ENCODE peak calls at places on chromosomes 7 and 10, in ten cellular contexts. One of them, this sample, is unnamed.

GRCh38 chr10:63110940-63111339 is 22.2 kb upstream of the NRBF2 start:
- DNase-seq in neuronal stem cell: no peak
- DNase-seq in AG04450: no peak
- DNase-seq in uterus: no peak
- DNase-seq in naive thymus-derived CD4-positive, alpha-beta T cell: no peak
- DNase-seq in cardiac muscle cell: no peak
- DNase-seq in left ventricle myocardium inferior: no peak
- DNase-seq in fibroblast of pulmonary artery: no peak
- DNase-seq in CD8-positive, alpha-beta T cell: no peak
- DNase-seq in right lobe of liver: no peak
- DNase-seq in this sample: no peak

GRCh38 chr10:24722676-24723385 is 856 bp downstream of the ARHGAP21 start:
- DNase-seq in AG04450: no peak
- DNase-seq in cardiac muscle cell: peak; percentile 85
- DNase-seq in right lobe of liver: peak; percentile 71
- DNase-seq in CD8-positive, alpha-beta T cell: peak; percentile 48
- DNase-seq in left ventricle myocardium inferior: peak; percentile 76
- DNase-seq in naive thymus-derived CD4-positive, alpha-beta T cell: peak; percentile 51
- DNase-seq in uterus: peak; percentile 34
- DNase-seq in fibroblast of pulmonary artery: peak; percentile 57
- DNase-seq in neuronal stem cell: peak; percentile 60
- DNase-seq in this sample: peak; percentile 54

GRCh38 chr10:27022048-27022447 is 78.2 kb downstream of the ANKRD26 start:
- DNase-seq in right lobe of liver: no peak
- DNase-seq in left ventricle myocardium inferior: no peak
- DNase-seq in cardiac muscle cell: no peak
- DNase-seq in uterus: no peak
- DNase-seq in naive thymus-derived CD4-positive, alpha-beta T cell: no peak
- DNase-seq in neuronal stem cell: no peak
- DNase-seq in CD8-positive, alpha-beta T cell: no peak
- DNase-seq in fibroblast of pulmonary artery: no peak
- DNase-seq in AG04450: no peak
- DNase-seq in this sample: no peak

GRCh38 chr10:3757250-3757637 is 27.8 kb downstream of the KLF6 start:
- DNase-seq in neuronal stem cell: no peak
- DNase-seq in uterus: no peak
- DNase-seq in CD8-positive, alpha-beta T cell: no peak
- DNase-seq in left ventricle myocardium inferior: no peak
- DNase-seq in naive thymus-derived CD4-positive, alpha-beta T cell: no peak
- DNase-seq in AG04450: no peak
- DNase-seq in fibroblast of pulmonary artery: no peak
- DNase-seq in cardiac muscle cell: no peak
- DNase-seq in right lobe of liver: peak; percentile 16
- DNase-seq in this sample: no peak

GRCh38 chr10:105950410-105950809 is 1214.1 kb downstream of the SORCS1 start:
- DNase-seq in uterus: no peak
- DNase-seq in cardiac muscle cell: peak; percentile 69
- DNase-seq in right lobe of liver: peak; percentile 64
- DNase-seq in neuronal stem cell: peak; percentile 38
- DNase-seq in fibroblast of pulmonary artery: peak; percentile 71
- DNase-seq in left ventricle myocardium inferior: peak; percentile 22
- DNase-seq in naive thymus-derived CD4-positive, alpha-beta T cell: peak; percentile 5
- DNase-seq in CD8-positive, alpha-beta T cell: no peak
- DNase-seq in AG04450: no peak
- DNase-seq in this sample: peak; percentile 77

GRCh38 chr10:71077143-71077581 is 135.2 kb upstream of the UNC5B start:
- DNase-seq in naive thymus-derived CD4-positive, alpha-beta T cell: no peak
- DNase-seq in CD8-positive, alpha-beta T cell: no peak
- DNase-seq in uterus: no peak
- DNase-seq in right lobe of liver: peak; percentile 37
- DNase-seq in fibroblast of pulmonary artery: no peak
- DNase-seq in cardiac muscle cell: no peak
- DNase-seq in AG04450: no peak
- DNase-seq in left ventricle myocardium inferior: no peak
- DNase-seq in neuronal stem cell: no peak
- DNase-seq in this sample: peak; percentile 5

GRCh38 chr7:30708983-30709382 is 26.7 kb upstream of the CRHR2 start:
- DNase-seq in left ventricle myocardium inferior: peak; percentile 56
- DNase-seq in fibroblast of pulmonary artery: peak; percentile 29
- DNase-seq in CD8-positive, alpha-beta T cell: no peak
- DNase-seq in uterus: peak; percentile 38
- DNase-seq in cardiac muscle cell: no peak
- DNase-seq in naive thymus-derived CD4-positive, alpha-beta T cell: no peak
- DNase-seq in neuronal stem cell: no peak
- DNase-seq in AG04450: no peak
- DNase-seq in right lobe of liver: no peak
- DNase-seq in this sample: no peak

GRCh38 chr7:128113839-128114238 is 82.6 kb upstream of the LRRC4 start:
- DNase-seq in fibroblast of pulmonary artery: no peak
- DNase-seq in left ventricle myocardium inferior: no peak
- DNase-seq in cardiac muscle cell: no peak
- DNase-seq in AG04450: no peak
- DNase-seq in right lobe of liver: no peak
- DNase-seq in neuronal stem cell: no peak
- DNase-seq in CD8-positive, alpha-beta T cell: no peak
- DNase-seq in naive thymus-derived CD4-positive, alpha-beta T cell: no peak
- DNase-seq in uterus: no peak
- DNase-seq in this sample: no peak

GRCh38 chr7:155809947-155810606 is 2.2 kb downstream of the SHH start:
- DNase-seq in AG04450: no peak
- DNase-seq in fibroblast of pulmonary artery: no peak
- DNase-seq in uterus: no peak
- DNase-seq in right lobe of liver: no peak
- DNase-seq in neuronal stem cell: no peak
- DNase-seq in naive thymus-derived CD4-positive, alpha-beta T cell: no peak
- DNase-seq in CD8-positive, alpha-beta T cell: no peak
- DNase-seq in cardiac muscle cell: no peak
- DNase-seq in left ventricle myocardium inferior: no peak
- DNase-seq in this sample: no peak

GRCh38 chr7:69967699-69968450 is 369.6 kb downstream of the AUTS2 start:
- DNase-seq in fibroblast of pulmonary artery: peak; percentile 3
- DNase-seq in left ventricle myocardium inferior: no peak
- DNase-seq in right lobe of liver: no peak
- DNase-seq in naive thymus-derived CD4-positive, alpha-beta T cell: no peak
- DNase-seq in neuronal stem cell: no peak
- DNase-seq in AG04450: no peak
- DNase-seq in CD8-positive, alpha-beta T cell: no peak
- DNase-seq in cardiac muscle cell: peak; percentile 28
- DNase-seq in uterus: no peak
- DNase-seq in this sample: no peak

GRCh38 chr7:99737726-99738125 is 2.7 kb upstream of the CYP3A7 start:
- DNase-seq in naive thymus-derived CD4-positive, alpha-beta T cell: no peak
- DNase-seq in cardiac muscle cell: no peak
- DNase-seq in AG04450: no peak
- DNase-seq in uterus: no peak
- DNase-seq in left ventricle myocardium inferior: no peak
- DNase-seq in neuronal stem cell: no peak
- DNase-seq in fibroblast of pulmonary artery: peak; percentile 2
- DNase-seq in right lobe of liver: no peak
- DNase-seq in CD8-positive, alpha-beta T cell: no peak
- DNase-seq in this sample: peak; percentile 9

GRCh38 chr7:104341545-104341944 is 13.1 kb downstream of the LHFPL3 start:
- DNase-seq in neuronal stem cell: peak; percentile 26
- DNase-seq in fibroblast of pulmonary artery: no peak
- DNase-seq in left ventricle myocardium inferior: no peak
- DNase-seq in naive thymus-derived CD4-positive, alpha-beta T cell: no peak
- DNase-seq in CD8-positive, alpha-beta T cell: no peak
- DNase-seq in right lobe of liver: no peak
- DNase-seq in cardiac muscle cell: peak; percentile 54
- DNase-seq in uterus: no peak
- DNase-seq in AG04450: no peak
- DNase-seq in this sample: no peak

GRCh38 chr7:157710396-157710795 is 373.6 kb downstream of the DNAJB6 start:
- DNase-seq in AG04450: no peak
- DNase-seq in right lobe of liver: no peak
- DNase-seq in CD8-positive, alpha-beta T cell: no peak
- DNase-seq in neuronal stem cell: no peak
- DNase-seq in cardiac muscle cell: no peak
- DNase-seq in fibroblast of pulmonary artery: no peak
- DNase-seq in uterus: no peak
- DNase-seq in naive thymus-derived CD4-positive, alpha-beta T cell: no peak
- DNase-seq in left ventricle myocardium inferior: no peak
- DNase-seq in this sample: no peak

GRCh38 chr7:157963526-157963925 is 624.1 kb downstream of the PTPRN2 start:
- DNase-seq in CD8-positive, alpha-beta T cell: no peak
- DNase-seq in uterus: no peak
- DNase-seq in cardiac muscle cell: no peak
- DNase-seq in left ventricle myocardium inferior: no peak
- DNase-seq in right lobe of liver: no peak
- DNase-seq in fibroblast of pulmonary artery: no peak
- DNase-seq in neuronal stem cell: no peak
- DNase-seq in AG04450: no peak
- DNase-seq in naive thymus-derived CD4-positive, alpha-beta T cell: no peak
- DNase-seq in this sample: no peak

GRCh38 chr10:84820121-84820520 is 491.7 kb downstream of the CCSER2 start:
- DNase-seq in right lobe of liver: no peak
- DNase-seq in left ventricle myocardium inferior: no peak
- DNase-seq in naive thymus-derived CD4-positive, alpha-beta T cell: no peak
- DNase-seq in AG04450: no peak
- DNase-seq in fibroblast of pulmonary artery: no peak
- DNase-seq in uterus: no peak
- DNase-seq in neuronal stem cell: no peak
- DNase-seq in cardiac muscle cell: no peak
- DNase-seq in CD8-positive, alpha-beta T cell: no peak
- DNase-seq in this sample: peak; percentile 21

GRCh38 chr10:91598211-91598981 is 34.5 kb downstream of the PPP1R3C start:
- DNase-seq in right lobe of liver: no peak
- DNase-seq in neuronal stem cell: no peak
- DNase-seq in cardiac muscle cell: no peak
- DNase-seq in CD8-positive, alpha-beta T cell: no peak
- DNase-seq in left ventricle myocardium inferior: no peak
- DNase-seq in fibroblast of pulmonary artery: peak; percentile 79
- DNase-seq in uterus: no peak
- DNase-seq in AG04450: no peak
- DNase-seq in naive thymus-derived CD4-positive, alpha-beta T cell: no peak
- DNase-seq in this sample: peak; percentile 48

GRCh38 chr10:93461124-93461806 is 20.9 kb downstream of the MYOF start:
- DNase-seq in right lobe of liver: no peak
- DNase-seq in left ventricle myocardium inferior: no peak
- DNase-seq in cardiac muscle cell: no peak
- DNase-seq in fibroblast of pulmonary artery: peak; percentile 45
- DNase-seq in CD8-positive, alpha-beta T cell: no peak
- DNase-seq in uterus: peak; percentile 13
- DNase-seq in AG04450: no peak
- DNase-seq in neuronal stem cell: no peak
- DNase-seq in naive thymus-derived CD4-positive, alpha-beta T cell: no peak
- DNase-seq in this sample: peak; percentile 59

GRCh38 chr10:21570761-21571521 is 36.9 kb downstream of the MLLT10 start:
- DNase-seq in neuronal stem cell: no peak
- DNase-seq in fibroblast of pulmonary artery: no peak
- DNase-seq in AG04450: no peak
- DNase-seq in left ventricle myocardium inferior: no peak
- DNase-seq in right lobe of liver: no peak
- DNase-seq in naive thymus-derived CD4-positive, alpha-beta T cell: no peak
- DNase-seq in CD8-positive, alpha-beta T cell: no peak
- DNase-seq in cardiac muscle cell: no peak
- DNase-seq in uterus: no peak
- DNase-seq in this sample: no peak
- H3K4me3 ChIP-seq in neuronal stem cell: no peak overlapping the region
- H3K4me3 ChIP-seq in fibroblast of pulmonary artery: no peak overlapping the region
- H3K4me3 ChIP-seq in AG04450: no peak overlapping the region
- H3K4me3 ChIP-seq in left ventricle myocardium inferior: no peak overlapping the region
- H3K4me3 ChIP-seq in right lobe of liver: no peak overlapping the region
- H3K4me3 ChIP-seq in naive thymus-derived CD4-positive, alpha-beta T cell: no peak overlapping the region
- H3K4me3 ChIP-seq in CD8-positive, alpha-beta T cell: no peak overlapping the region
- H3K4me3 ChIP-seq in cardiac muscle cell: no peak overlapping the region
- H3K4me3 ChIP-seq in uterus: no peak overlapping the region
- H3K4me3 ChIP-seq in this sample: no peak overlapping the region

DNA sequence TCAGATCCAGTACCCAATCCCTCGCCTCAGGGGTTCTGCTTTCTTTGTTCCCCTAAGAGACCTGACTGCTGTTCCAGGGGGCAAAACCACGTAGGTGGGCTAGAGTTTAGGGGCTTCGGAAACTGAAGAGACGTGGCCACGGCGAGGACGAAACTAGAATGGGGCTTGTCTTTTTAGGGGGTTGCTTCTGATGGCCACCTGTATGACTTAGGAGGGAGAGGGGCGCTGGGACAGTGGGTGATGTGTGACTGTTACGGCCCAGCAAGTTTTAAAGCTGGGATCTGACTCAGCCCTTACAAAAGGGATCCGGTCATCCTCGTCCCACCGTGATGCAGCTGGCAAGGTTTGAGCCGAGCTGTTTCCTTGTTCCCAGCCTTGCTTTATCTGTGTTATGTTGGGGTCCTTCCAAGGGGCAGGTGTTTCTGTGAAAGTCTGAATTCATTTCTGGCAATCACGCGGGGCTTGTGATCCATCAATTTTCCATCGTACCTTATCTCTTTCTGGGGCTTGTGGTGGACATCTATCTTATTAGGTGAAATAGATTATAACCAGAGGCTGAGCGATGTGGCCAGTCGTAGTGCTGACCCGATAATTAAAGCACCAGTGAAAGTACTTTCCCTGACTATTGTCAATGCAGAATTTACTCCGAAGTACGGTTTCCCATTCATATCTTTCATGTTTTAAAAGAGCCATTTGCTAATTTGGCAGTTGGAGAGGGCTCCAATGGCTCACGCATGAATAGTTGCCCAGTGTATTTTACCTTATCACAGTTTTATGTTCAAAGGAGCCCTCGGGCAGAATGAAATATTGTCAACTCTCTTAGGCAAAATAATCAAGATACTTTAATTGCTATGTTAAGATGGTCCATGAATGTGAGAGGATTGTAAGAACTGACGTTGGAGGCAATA is 854 bp downstream of the MET start:
- DNase-seq in cardiac muscle cell: peak; percentile 9
- DNase-seq in CD8-positive, alpha-beta T cell: no peak
- DNase-seq in neuronal stem cell: no peak
- DNase-seq in left ventricle myocardium inferior: peak; percentile 15
- DNase-seq in right lobe of liver: no peak
- DNase-seq in AG04450: no peak
- DNase-seq in uterus: no peak
- DNase-seq in fibroblast of pulmonary artery: peak; percentile 13
- DNase-seq in naive thymus-derived CD4-positive, alpha-beta T cell: no peak
- DNase-seq in this sample: no peak
- H3K4me3 ChIP-seq in cardiac muscle cell: peak overlapping the region; percentile 67
- H3K4me3 ChIP-seq in CD8-positive, alpha-beta T cell: no peak overlapping the region
- H3K4me3 ChIP-seq in neuronal stem cell: peak overlapping the region; percentile 45
- H3K4me3 ChIP-seq in left ventricle myocardium inferior: peak overlapping the region; percentile 73
- H3K4me3 ChIP-seq in right lobe of liver: peak overlapping the region; percentile 53
- H3K4me3 ChIP-seq in AG04450: peak overlapping the region; percentile 83
- H3K4me3 ChIP-seq in uterus: peak overlapping the region; percentile 26
- H3K4me3 ChIP-seq in fibroblast of pulmonary artery: peak overlapping the region; percentile 69
- H3K4me3 ChIP-seq in naive thymus-derived CD4-positive, alpha-beta T cell: no peak overlapping the region
- H3K4me3 ChIP-seq in this sample: peak overlapping the region; percentile 74

GRCh38 chr10:11143240-11143639 is 125.6 kb downstream of the CELF2 start:
- DNase-seq in cardiac muscle cell: no peak
- DNase-seq in AG04450: no peak
- DNase-seq in naive thymus-derived CD4-positive, alpha-beta T cell: no peak
- DNase-seq in CD8-positive, alpha-beta T cell: no peak
- DNase-seq in fibroblast of pulmonary artery: no peak
- DNase-seq in right lobe of liver: no peak
- DNase-seq in uterus: no peak
- DNase-seq in neuronal stem cell: no peak
- DNase-seq in left ventricle myocardium inferior: no peak
- DNase-seq in this sample: no peak
- H3K4me3 ChIP-seq in cardiac muscle cell: no peak overlapping the region
- H3K4me3 ChIP-seq in AG04450: no peak overlapping the region
- H3K4me3 ChIP-seq in naive thymus-derived CD4-positive, alpha-beta T cell: no peak overlapping the region
- H3K4me3 ChIP-seq in CD8-positive, alpha-beta T cell: no peak overlapping the region
- H3K4me3 ChIP-seq in fibroblast of pulmonary artery: no peak overlapping the region
- H3K4me3 ChIP-seq in right lobe of liver: no peak overlapping the region
- H3K4me3 ChIP-seq in uterus: no peak overlapping the region
- H3K4me3 ChIP-seq in neuronal stem cell: no peak overlapping the region
- H3K4me3 ChIP-seq in left ventricle myocardium inferior: no peak overlapping the region
- H3K4me3 ChIP-seq in this sample: no peak overlapping the region

GRCh38 chr10:48536916-48537890 is 67.7 kb downstream of the ARHGAP22 start:
- DNase-seq in AG04450: no peak
- DNase-seq in neuronal stem cell: no peak
- DNase-seq in CD8-positive, alpha-beta T cell: no peak
- DNase-seq in right lobe of liver: peak; percentile 12
- DNase-seq in cardiac muscle cell: no peak
- DNase-seq in fibroblast of pulmonary artery: no peak
- DNase-seq in naive thymus-derived CD4-positive, alpha-beta T cell: no peak
- DNase-seq in uterus: no peak
- DNase-seq in left ventricle myocardium inferior: no peak
- DNase-seq in this sample: no peak
- H3K4me3 ChIP-seq in AG04450: no peak overlapping the region
- H3K4me3 ChIP-seq in neuronal stem cell: no peak overlapping the region
- H3K4me3 ChIP-seq in CD8-positive, alpha-beta T cell: no peak overlapping the region
- H3K4me3 ChIP-seq in right lobe of liver: no peak overlapping the region
- H3K4me3 ChIP-seq in cardiac muscle cell: no peak overlapping the region
- H3K4me3 ChIP-seq in fibroblast of pulmonary artery: no peak overlapping the region
- H3K4me3 ChIP-seq in naive thymus-derived CD4-positive, alpha-beta T cell: no peak overlapping the region
- H3K4me3 ChIP-seq in uterus: no peak overlapping the region
- H3K4me3 ChIP-seq in left ventricle myocardium inferior: no peak overlapping the region
- H3K4me3 ChIP-seq in this sample: no peak overlapping the region

This sample was measured in choroid plexus epithelial cell.